ENCODE peak calls at places on chromosomes 7 and 10, in ten cellular contexts. J is KBM-7; T is posterior cingulate gyrus; M is mammary epithelial cell; O is adrenal gland; X is stimulated activated CD8-positive, alpha-beta memory T cell treated with anti-CD3 and anti-CD28 coated beads, Interleukin-12 subunit alpha, Interleukin-12 subunit beta, amount 100 ng/mL, for 4 hours; V is NCI-H2227 treated with DMSO at 0.1 percent for 48 hours; B is activated T-helper 1 cell treated with anti-CD3 and anti-CD28 coated beads, Interleukin-2, amount 50 U/mL, for 16 hours; N is Panc1; P is right atrium auricular region. H is an unnamed sample.

GRCh38 chr7:102061981-102062390 is 224.7 kb upstream of the SH2B2 start:
- DNase-seq in J (peak; percentile 89), T (no peak), M (no peak), O (peak; percentile 32), X (no peak), V (no peak), B (no peak), N (no peak), P (peak; percentile 64), H (no peak)

GRCh38 chr7:158282461-158283001 is 305.1 kb downstream of the PTPRN2 start:
- DNase-seq in J (no peak), T (no peak), M (no peak), O (no peak), X (no peak), V (no peak), B (no peak), N (no peak), P (no peak), H (peak; percentile 67)

GRCh38 chr7:99000904-99001442 is 122.6 kb downstream of the TRRAP start:
- DNase-seq in J (no peak), T (no peak), M (no peak), O (no peak), X (no peak), V (no peak), B (no peak), N (no peak), P (no peak), H (peak; percentile 63)

GRCh38 chr10:77082601-77083252 is 554.9 kb downstream of the KCNMA1 start:
- DNase-seq in J (no peak), T (no peak), M (no peak), O (no peak), X (no peak), V (no peak), B (no peak), N (no peak), P (no peak), H (peak; percentile 38)

GRCh38 chr7:113179313-113179712 is 61.0 kb upstream of the SMIM30 start:
- DNase-seq in J (no peak), T (no peak), M (peak; percentile 3), O (no peak), X (no peak), V (no peak), B (no peak), N (no peak), P (no peak), H (no peak)

GRCh38 chr7:158125721-158126120 is 461.9 kb downstream of the PTPRN2 start:
- DNase-seq in J (no peak), T (no peak), M (no peak), O (no peak), X (no peak), V (no peak), B (no peak), N (no peak), P (no peak), H (no peak)

GRCh38 chr10:43644252-43644651 is 4.4 kb downstream of the ZNF32 start:
- DNase-seq in J (no peak), T (no peak), M (no peak), O (no peak), X (no peak), V (no peak), B (no peak), N (no peak), P (no peak), H (no peak)

GRCh38 chr10:44153901-44154670 is 230.8 kb downstream of the CXCL12 start:
- DNase-seq in J (no peak), T (no peak), M (no peak), O (no peak), X (no peak), V (no peak), B (no peak), N (no peak), P (no peak), H (no peak)

GRCh38 chr10:112919721-112920120 is 30.3 kb upstream of the TCF7L2 start:
- DNase-seq in J (no peak), T (no peak), M (peak; percentile 89), O (no peak), X (no peak), V (no peak), B (no peak), N (peak; percentile 84), P (no peak), H (no peak)

GRCh38 chr10:81081887-81082620 is 544.4 kb downstream of the SH2D4B start:
- DNase-seq in J (peak; percentile 16), T (no peak), M (peak; percentile 0), O (no peak), X (no peak), V (no peak), B (no peak), N (peak; percentile 10), P (no peak), H (no peak)

GRCh38 chr7:47941136-47941844 is 7.0 kb downstream of the PKD1L1 start:
- DNase-seq in J (no peak), T (no peak), M (peak; percentile 66), O (peak; percentile 71), X (no peak), V (no peak), B (no peak), N (no peak), P (peak; percentile 80), H (peak; percentile 75)

GRCh38 chr10:34584164-34584563 is 230.9 kb downstream of the PARD3 start:
- DNase-seq in J (no peak), T (no peak), M (peak; percentile 53), O (no peak), X (no peak), V (no peak), B (no peak), N (no peak), P (no peak), H (no peak)

GRCh38 chr7:120717166-120717565 is 140.8 kb downstream of the TSPAN12 start:
- DNase-seq in J (no peak), T (no peak), M (no peak), O (no peak), X (no peak), V (no peak), B (no peak), N (no peak), P (no peak), H (no peak)

GRCh38 chr10:70222340-70222794 is 10.9 kb downstream of the PPA1 start:
- DNase-seq in J (no peak), T (no peak), M (peak; percentile 83), O (no peak), X (no peak), V (no peak), B (no peak), N (no peak), P (no peak), H (no peak)

GRCh38 chr7:24824896-24825295 is 67.6 kb upstream of the GSDME start:
- DNase-seq in J (no peak), T (peak; percentile 34), M (no peak), O (no peak), X (no peak), V (no peak), B (no peak), N (no peak), P (no peak), H (no peak)

GRCh38 chr10:68553599-68553998 is 6.5 kb upstream of the TET1 start:
- DNase-seq in J (no peak), T (no peak), M (no peak), O (no peak), X (no peak), V (no peak), B (no peak), N (no peak), P (no peak), H (no peak)

H was measured in osteocyte.